ENCODE peak calls at places on chromosomes 7 and 10, in four cellular contexts. W is uterus, R is RWPE1, N is mesothelial cell of epicardium. L is an unnamed sample.
A peak's percentile ranks its signal among the peaks of the same experiment; 100 is the strongest.

GRCh38 chr10:86918022-86918471 is 39.4 kb downstream of the MMRN2 start:
- DNase-seq in N (no peak), R (peak; percentile 31), W (no peak), L (no peak)

GRCh38 chr7:16203065-16203464 is 218.3 kb downstream of the CRPPA start:
- DNase-seq in W (no peak), R (peak; percentile 45), N (no peak), L (no peak)

GRCh38 chr7:69597278-69598076 is 798 bp upstream of the AUTS2 start:
- DNase-seq in R (no peak), N (peak; percentile 67), W (peak; percentile 57), L (peak; percentile 49)

GRCh38 chr10:35103887-35104286 is 13.7 kb upstream of the CUL2 start:
- DNase-seq in N (no peak), R (no peak), W (no peak), L (no peak)

GRCh38 chr10:32068569-32068968 is 12.3 kb upstream of the KIF5B start:
- DNase-seq in W (no peak), N (no peak), R (no peak), L (no peak)

GRCh38 chr7:151999337-152000090 is 26.0 kb upstream of the GALNT11 start:
- DNase-seq in R (no peak), W (no peak), N (no peak), L (no peak)

GRCh38 chr10:77774940-77775391 is 137.4 kb upstream of the KCNMA1 start:
- DNase-seq in W (no peak), N (no peak), R (no peak), L (no peak)

GRCh38 chr7:85630904-85631582 is 444.2 kb upstream of the SEMA3D start:
- DNase-seq in N (no peak), W (no peak), R (no peak), L (no peak)

GRCh38 chr7:34016876-34017275 is 111.5 kb downstream of the BMPER start:
- DNase-seq in W (no peak), N (no peak), R (no peak), L (no peak)

GRCh38 chr10:76396126-76396525 is 964.7 kb downstream of the LRMDA start:
- DNase-seq in R (no peak), N (no peak), W (no peak), L (no peak)

GRCh38 chr7:24665564-24666294 is 91.5 kb downstream of the GSDME start:
- DNase-seq in N (peak; percentile 46), W (peak; percentile 15), R (peak; percentile 57), L (peak; percentile 48)

GRCh38 chr10:118447478-118447877 is 105.4 kb upstream of the FAM204A start:
- DNase-seq in N (no peak), W (peak; percentile 50), R (peak; percentile 21), L (no peak)

GRCh38 chr7:133562617-133563016 is 309.7 kb downstream of the EXOC4 start:
- DNase-seq in W (no peak), R (no peak), N (no peak), L (no peak)

GRCh38 chr7:11698273-11698930 is 133.6 kb downstream of the THSD7A start:
- DNase-seq in R (no peak), W (no peak), N (no peak), L (no peak)

GRCh38 chr7:28990200-28990960 is 32.2 kb upstream of the TRIL start:
- DNase-seq in N (no peak), R (no peak), W (no peak), L (no peak)

GRCh38 chr10:125911990-125912389 is 15.6 kb downstream of the FANK1 start:
- DNase-seq in N (no peak), R (no peak), W (no peak), L (no peak)

GRCh38 chr10:112115781-112116385 is 67.7 kb downstream of the GPAM start:
- DNase-seq in W (no peak), N (peak; percentile 45), R (peak; percentile 63), L (peak; percentile 50)

GRCh38 chr10:118809372-118809695 is 54.6 kb upstream of the CACUL1 start:
- DNase-seq in N (no peak), W (no peak), R (no peak), L (no peak)

GRCh38 chr7:107359520-107360316 is 110.1 kb upstream of the GPR22 start:
- DNase-seq in N (no peak), R (no peak), W (no peak), L (no peak)

GRCh38 chr7:39459606-39460090 is 106.6 kb upstream of the YAE1 start:
- DNase-seq in R (no peak), N (no peak), W (no peak), L (no peak)

GRCh38 chr7:47950714-47951113 is 2.4 kb upstream of the PKD1L1 start:
- DNase-seq in N (no peak), W (peak; percentile 46), R (peak; percentile 48), L (no peak)

GRCh38 chr10:74418285-74418872 is 267.4 kb downstream of the ADK start:
- DNase-seq in R (no peak), N (no peak), W (no peak), L (peak; percentile 43)

GRCh38 chr10:121668336-121669009 is 70.2 kb upstream of the FGFR2 start:
- DNase-seq in W (peak; percentile 79), N (peak; percentile 57), R (no peak), L (peak; percentile 18)

GRCh38 chr7:155852426-155853301 is 40.4 kb upstream of the SHH start:
- DNase-seq in R (no peak), N (peak; percentile 16), W (no peak), L (no peak)

GRCh38 chr10:34655286-34656170 is 159.6 kb downstream of the PARD3 start:
- DNase-seq in N (peak; percentile 54), R (peak; percentile 40), W (peak; percentile 38), L (peak; percentile 61)

GRCh38 chr7:50869108-50869716 is 86.5 kb upstream of the GRB10 start:
- DNase-seq in N (no peak), W (no peak), R (peak; percentile 78), L (no peak)

GRCh38 chr7:135362871-135363270 is 129.2 kb downstream of the STRA8 start:
- DNase-seq in W (no peak), R (no peak), N (no peak), L (no peak)
- TF ChIP-seq CTCF in W (no peak), R (no peak), N (no peak), L (peak; percentile 19)

GRCh38 chr10:89369142-89370105 is 8.4 kb upstream of the IFIT1B start:
- DNase-seq in R (peak; percentile 49), N (no peak), W (peak; percentile 39), L (no peak)
- TF ChIP-seq CTCF in R (peak; percentile 43), N (peak; percentile 15), W (peak; percentile 55), L (peak; percentile 60)

DNA sequence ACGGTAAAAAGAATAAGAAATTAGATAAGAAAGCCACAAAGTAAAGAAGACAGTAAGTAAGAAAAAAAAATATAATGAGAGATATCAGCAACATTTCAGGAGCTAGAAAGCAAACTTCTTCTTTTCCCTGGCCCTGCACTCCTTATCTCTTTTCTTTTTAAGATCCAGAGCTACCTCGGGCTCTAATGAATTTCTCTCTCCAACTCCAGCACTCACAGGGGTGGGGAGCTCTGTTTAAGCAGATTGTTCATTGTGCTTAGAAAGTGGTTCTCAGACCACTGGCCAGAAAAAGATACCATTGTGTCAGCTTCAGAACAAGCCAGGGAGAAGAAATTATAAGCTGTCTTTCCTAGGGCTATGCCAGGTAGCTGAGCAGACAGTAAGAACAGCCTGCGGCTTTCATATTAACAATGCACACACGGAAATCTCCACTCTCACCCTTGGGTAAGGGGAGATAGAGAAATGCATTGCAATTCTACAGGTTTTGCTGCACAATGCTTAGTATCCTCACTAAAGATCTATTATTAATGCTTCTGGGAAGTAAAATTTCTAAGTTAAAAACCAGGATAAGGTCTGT is 19.3 kb downstream of the OR2F1 start:
- DNase-seq in W (no peak), N (no peak), R (no peak), L (no peak)
- TF ChIP-seq CTCF in W (no peak), N (no peak), R (no peak), L (no peak)

DNA sequence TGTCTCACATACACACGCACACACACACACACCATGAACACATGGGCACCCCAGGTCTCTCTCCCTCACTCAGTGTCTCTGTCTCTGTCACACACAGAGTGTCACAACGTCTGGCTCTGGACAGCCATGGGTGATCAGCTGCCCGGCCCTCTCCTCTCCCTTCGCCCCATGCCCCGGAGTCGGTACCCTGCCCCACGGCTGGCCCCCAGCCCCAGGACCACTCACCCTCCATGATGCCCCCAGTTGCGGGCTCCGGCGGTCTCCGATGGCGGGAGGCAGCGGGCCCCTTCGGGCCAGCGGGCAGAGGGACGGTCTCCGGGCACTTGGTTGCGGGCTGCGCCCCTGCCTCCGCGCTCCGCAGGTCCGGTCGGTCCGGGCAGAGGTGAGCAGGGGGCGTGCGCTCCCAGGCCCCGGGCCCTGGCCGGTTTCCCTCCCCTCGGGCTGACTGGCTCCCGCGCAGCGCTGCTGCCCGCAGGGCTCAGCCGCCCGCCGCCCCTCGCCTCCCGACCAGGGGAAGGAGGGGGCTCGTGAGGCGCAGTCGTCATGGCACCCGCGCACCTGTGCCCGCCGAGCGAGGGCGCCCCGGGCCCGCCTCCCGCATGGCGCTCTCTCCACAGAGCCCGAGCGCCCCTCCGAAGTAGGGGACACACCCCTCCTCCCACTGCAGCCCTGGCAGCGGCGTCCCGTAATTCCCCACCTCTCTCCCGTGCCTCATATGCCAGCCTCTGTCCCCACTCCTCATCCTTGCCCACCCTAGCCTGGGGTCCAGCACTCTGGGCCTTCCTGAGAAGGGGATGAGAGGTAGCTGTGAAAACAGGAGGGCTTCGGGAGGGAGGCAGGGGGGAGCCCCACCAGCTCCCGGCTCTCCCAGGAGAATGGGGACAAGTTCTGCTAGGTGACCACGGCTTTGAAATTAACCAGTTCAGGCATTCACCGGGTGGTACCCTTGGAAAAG is at the start of gene NPFFR1:
- DNase-seq in R (no peak), W (no peak), N (peak; percentile 43), L (no peak)
- TF ChIP-seq CTCF in R (no peak), W (no peak), N (no peak), L (no peak)

L was measured in neural crest cell.